ENCODE peak calls at places on chromosomes 5 and 9, in ten cellular contexts. One of them, this sample, is unnamed. For H3K9me3, the result is how much of the 10 kb centered on the place peaks cover.

GRCh38 chr5:157555031-157555640 is 20.4 kb downstream of the ADAM19 start:
- DNase-seq in right cardiac atrium: no peak
- DNase-seq in PC-9: no peak
- DNase-seq in CD4-positive, alpha-beta T cell: no peak
- DNase-seq in naive thymus-derived CD4-positive, alpha-beta T cell: no peak
- DNase-seq in T-helper 17 cell: no peak
- DNase-seq in CD8-positive, alpha-beta memory T cell: no peak
- DNase-seq in right lobe of liver: no peak
- DNase-seq in NT2/D1: no peak
- DNase-seq in body of pancreas: no peak
- DNase-seq in this sample: no peak

GRCh38 chr5:135433626-135434426 is 13.3 kb downstream of the DCANP1 start:
- DNase-seq in right cardiac atrium: peak
- DNase-seq in PC-9: no peak
- DNase-seq in CD4-positive, alpha-beta T cell: no peak
- DNase-seq in naive thymus-derived CD4-positive, alpha-beta T cell: no peak
- DNase-seq in T-helper 17 cell: no peak
- DNase-seq in CD8-positive, alpha-beta memory T cell: no peak
- DNase-seq in right lobe of liver: no peak
- DNase-seq in NT2/D1: no peak
- DNase-seq in body of pancreas: no peak
- DNase-seq in this sample: no peak

GRCh38 chr9:33737811-33738606 is 57.4 kb upstream of the PRSS3 start:
- DNase-seq in right cardiac atrium: peak
- DNase-seq in PC-9: peak
- DNase-seq in CD4-positive, alpha-beta T cell: no peak
- DNase-seq in naive thymus-derived CD4-positive, alpha-beta T cell: no peak
- DNase-seq in T-helper 17 cell: no peak
- DNase-seq in CD8-positive, alpha-beta memory T cell: peak
- DNase-seq in right lobe of liver: peak
- DNase-seq in NT2/D1: peak
- DNase-seq in body of pancreas: peak
- DNase-seq in this sample: no peak

GRCh38 chr5:57692582-57693487 is 210.2 kb upstream of the ACTBL2 start:
- DNase-seq in right cardiac atrium: peak
- DNase-seq in PC-9: peak
- DNase-seq in CD4-positive, alpha-beta T cell: no peak
- DNase-seq in naive thymus-derived CD4-positive, alpha-beta T cell: no peak
- DNase-seq in T-helper 17 cell: no peak
- DNase-seq in CD8-positive, alpha-beta memory T cell: no peak
- DNase-seq in right lobe of liver: peak
- DNase-seq in NT2/D1: peak
- DNase-seq in body of pancreas: peak
- DNase-seq in this sample: peak

GRCh38 chr9:89418882-89419641 is 78.9 kb downstream of the SEMA4D start:
- DNase-seq in right cardiac atrium: no peak
- DNase-seq in PC-9: no peak
- DNase-seq in CD4-positive, alpha-beta T cell: peak
- DNase-seq in naive thymus-derived CD4-positive, alpha-beta T cell: peak
- DNase-seq in T-helper 17 cell: peak
- DNase-seq in CD8-positive, alpha-beta memory T cell: peak
- DNase-seq in right lobe of liver: no peak
- DNase-seq in NT2/D1: no peak
- DNase-seq in body of pancreas: no peak
- DNase-seq in this sample: no peak

GRCh38 chr5:93348231-93348630 is 232.8 kb downstream of the NR2F1-AS1 start:
- DNase-seq in right cardiac atrium: no peak
- DNase-seq in PC-9: no peak
- DNase-seq in CD4-positive, alpha-beta T cell: no peak
- DNase-seq in naive thymus-derived CD4-positive, alpha-beta T cell: no peak
- DNase-seq in T-helper 17 cell: no peak
- DNase-seq in CD8-positive, alpha-beta memory T cell: no peak
- DNase-seq in right lobe of liver: no peak
- DNase-seq in NT2/D1: no peak
- DNase-seq in body of pancreas: no peak
- DNase-seq in this sample: no peak

GRCh38 chr9:113998529-113999255 is 79.4 kb downstream of the AMBP start:
- DNase-seq in right cardiac atrium: no peak
- DNase-seq in PC-9: no peak
- DNase-seq in CD4-positive, alpha-beta T cell: no peak
- DNase-seq in naive thymus-derived CD4-positive, alpha-beta T cell: no peak
- DNase-seq in T-helper 17 cell: no peak
- DNase-seq in CD8-positive, alpha-beta memory T cell: no peak
- DNase-seq in right lobe of liver: no peak
- DNase-seq in NT2/D1: no peak
- DNase-seq in body of pancreas: no peak
- DNase-seq in this sample: no peak

GRCh38 chr9:110446171-110446570 is 108.5 kb upstream of the TXNDC8 start:
- DNase-seq in right cardiac atrium: no peak
- DNase-seq in PC-9: no peak
- DNase-seq in CD4-positive, alpha-beta T cell: no peak
- DNase-seq in naive thymus-derived CD4-positive, alpha-beta T cell: no peak
- DNase-seq in T-helper 17 cell: no peak
- DNase-seq in CD8-positive, alpha-beta memory T cell: no peak
- DNase-seq in right lobe of liver: no peak
- DNase-seq in NT2/D1: no peak
- DNase-seq in body of pancreas: no peak
- DNase-seq in this sample: no peak

GRCh38 chr9:68706579-68707201 is 1.6 kb downstream of the PIP5K1B start:
- DNase-seq in right cardiac atrium: no peak
- DNase-seq in PC-9: no peak
- DNase-seq in CD4-positive, alpha-beta T cell: no peak
- DNase-seq in naive thymus-derived CD4-positive, alpha-beta T cell: no peak
- DNase-seq in T-helper 17 cell: no peak
- DNase-seq in CD8-positive, alpha-beta memory T cell: no peak
- DNase-seq in right lobe of liver: no peak
- DNase-seq in NT2/D1: no peak
- DNase-seq in body of pancreas: no peak
- DNase-seq in this sample: no peak

GRCh38 chr9:121564861-121565260 is 65.2 kb upstream of the GGTA1 start:
- DNase-seq in right cardiac atrium: no peak
- DNase-seq in PC-9: peak
- DNase-seq in CD4-positive, alpha-beta T cell: no peak
- DNase-seq in naive thymus-derived CD4-positive, alpha-beta T cell: no peak
- DNase-seq in T-helper 17 cell: no peak
- DNase-seq in CD8-positive, alpha-beta memory T cell: no peak
- DNase-seq in right lobe of liver: no peak
- DNase-seq in NT2/D1: no peak
- DNase-seq in body of pancreas: no peak
- DNase-seq in this sample: no peak

GRCh38 chr9:119873877-119874276 is 504.6 kb upstream of the BRINP1 start:
- DNase-seq in right cardiac atrium: no peak
- DNase-seq in PC-9: no peak
- DNase-seq in CD4-positive, alpha-beta T cell: no peak
- DNase-seq in naive thymus-derived CD4-positive, alpha-beta T cell: no peak
- DNase-seq in T-helper 17 cell: no peak
- DNase-seq in CD8-positive, alpha-beta memory T cell: no peak
- DNase-seq in right lobe of liver: no peak
- DNase-seq in NT2/D1: no peak
- DNase-seq in body of pancreas: no peak
- DNase-seq in this sample: no peak

GRCh38 chr9:97419315-97419867 is 7.5 kb downstream of the TDRD7 start:
- DNase-seq in right cardiac atrium: no peak
- DNase-seq in PC-9: no peak
- DNase-seq in CD4-positive, alpha-beta T cell: no peak
- DNase-seq in naive thymus-derived CD4-positive, alpha-beta T cell: no peak
- DNase-seq in T-helper 17 cell: no peak
- DNase-seq in CD8-positive, alpha-beta memory T cell: no peak
- DNase-seq in right lobe of liver: no peak
- DNase-seq in NT2/D1: no peak
- DNase-seq in body of pancreas: no peak
- DNase-seq in this sample: no peak

GRCh38 chr9:113918697-113919390 is 42.7 kb downstream of the ZNF618 start:
- DNase-seq in right cardiac atrium: no peak
- DNase-seq in PC-9: no peak
- DNase-seq in CD4-positive, alpha-beta T cell: no peak
- DNase-seq in naive thymus-derived CD4-positive, alpha-beta T cell: no peak
- DNase-seq in T-helper 17 cell: no peak
- DNase-seq in CD8-positive, alpha-beta memory T cell: no peak
- DNase-seq in right lobe of liver: no peak
- DNase-seq in NT2/D1: no peak
- DNase-seq in body of pancreas: no peak
- DNase-seq in this sample: no peak

GRCh38 chr9:33133186-33133585 is 34.0 kb downstream of the B4GALT1 start:
- DNase-seq in right cardiac atrium: no peak
- DNase-seq in PC-9: no peak
- DNase-seq in CD4-positive, alpha-beta T cell: no peak
- DNase-seq in naive thymus-derived CD4-positive, alpha-beta T cell: no peak
- DNase-seq in T-helper 17 cell: no peak
- DNase-seq in CD8-positive, alpha-beta memory T cell: no peak
- DNase-seq in right lobe of liver: no peak
- DNase-seq in NT2/D1: no peak
- DNase-seq in body of pancreas: no peak
- DNase-seq in this sample: no peak

GRCh38 chr5:773517-774264 is 10.8 kb downstream of the ZDHHC11B start:
- DNase-seq in right cardiac atrium: no peak
- DNase-seq in PC-9: no peak
- DNase-seq in CD4-positive, alpha-beta T cell: no peak
- DNase-seq in naive thymus-derived CD4-positive, alpha-beta T cell: no peak
- DNase-seq in T-helper 17 cell: no peak
- DNase-seq in CD8-positive, alpha-beta memory T cell: no peak
- DNase-seq in right lobe of liver: peak
- DNase-seq in NT2/D1: no peak
- DNase-seq in body of pancreas: peak
- DNase-seq in this sample: no peak

GRCh38 chr9:12702160-12702758 is 9.1 kb downstream of the TYRP1 start:
- DNase-seq in right cardiac atrium: peak
- DNase-seq in PC-9: peak
- DNase-seq in CD4-positive, alpha-beta T cell: no peak
- DNase-seq in naive thymus-derived CD4-positive, alpha-beta T cell: no peak
- DNase-seq in T-helper 17 cell: no peak
- DNase-seq in CD8-positive, alpha-beta memory T cell: no peak
- DNase-seq in right lobe of liver: peak
- DNase-seq in NT2/D1: peak
- DNase-seq in body of pancreas: peak
- DNase-seq in this sample: peak

DNA sequence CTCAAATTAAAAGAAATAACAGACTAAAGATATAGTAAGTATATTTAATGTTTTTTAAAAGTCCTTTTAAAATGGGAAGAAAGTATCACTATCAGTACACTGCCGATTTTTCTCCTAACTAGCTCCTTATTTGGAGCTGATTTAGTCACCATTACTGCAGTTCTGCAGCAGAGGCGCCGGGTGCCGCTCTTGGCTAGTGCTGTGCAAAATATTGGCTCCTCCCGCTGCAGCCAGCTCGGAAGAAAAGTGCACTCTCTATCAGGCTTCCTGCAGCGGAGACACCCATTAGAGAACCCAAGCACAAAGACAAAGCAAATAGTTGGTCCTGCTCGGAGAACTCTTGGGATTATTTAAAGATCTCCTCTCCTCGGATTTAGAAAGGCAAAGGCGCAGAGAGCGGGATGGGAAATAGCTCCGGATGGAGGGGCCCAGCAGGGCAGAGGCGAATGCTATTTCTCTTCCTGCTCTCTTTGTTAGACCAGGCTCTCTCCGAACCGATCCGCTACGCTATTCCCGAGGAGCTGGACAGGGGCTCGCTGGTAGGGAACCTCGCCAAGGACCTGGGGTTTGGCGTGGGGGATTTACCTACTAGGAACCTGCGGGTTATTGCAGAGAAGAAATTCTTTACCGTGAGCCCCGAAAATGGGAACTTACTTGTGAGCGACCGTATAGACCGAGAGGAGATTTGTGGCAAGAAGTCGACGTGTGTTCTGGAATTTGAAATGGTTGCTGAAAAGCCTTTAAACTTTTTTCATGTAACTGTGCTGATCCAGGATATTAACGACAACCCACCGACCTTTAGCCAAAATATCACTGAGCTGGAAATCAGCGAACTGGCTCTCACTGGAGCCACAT is at the start of gene PCDHGB3:
- DNase-seq in right cardiac atrium: peak
- DNase-seq in PC-9: peak
- DNase-seq in CD4-positive, alpha-beta T cell: peak
- DNase-seq in naive thymus-derived CD4-positive, alpha-beta T cell: peak
- DNase-seq in T-helper 17 cell: no peak
- DNase-seq in CD8-positive, alpha-beta memory T cell: no peak
- DNase-seq in right lobe of liver: no peak
- DNase-seq in NT2/D1: no peak
- DNase-seq in body of pancreas: peak
- DNase-seq in this sample: no peak
- H3K9me3 ChIP-seq in right cardiac atrium: under half
- H3K9me3 ChIP-seq in PC-9: under half
- H3K9me3 ChIP-seq in CD4-positive, alpha-beta T cell: half or more
- H3K9me3 ChIP-seq in naive thymus-derived CD4-positive, alpha-beta T cell: under half
- H3K9me3 ChIP-seq in T-helper 17 cell: under half
- H3K9me3 ChIP-seq in CD8-positive, alpha-beta memory T cell: under half
- H3K9me3 ChIP-seq in right lobe of liver: under half
- H3K9me3 ChIP-seq in NT2/D1: under half
- H3K9me3 ChIP-seq in body of pancreas: under half
- H3K9me3 ChIP-seq in this sample: half or more

GRCh38 chr5:178375348-178375747 is 142.7 kb upstream of the PHYKPL start:
- DNase-seq in right cardiac atrium: no peak
- DNase-seq in PC-9: no peak
- DNase-seq in CD4-positive, alpha-beta T cell: no peak
- DNase-seq in naive thymus-derived CD4-positive, alpha-beta T cell: no peak
- DNase-seq in T-helper 17 cell: no peak
- DNase-seq in CD8-positive, alpha-beta memory T cell: no peak
- DNase-seq in right lobe of liver: peak
- DNase-seq in NT2/D1: no peak
- DNase-seq in body of pancreas: no peak
- DNase-seq in this sample: no peak
- H3K9me3 ChIP-seq in right cardiac atrium: under half
- H3K9me3 ChIP-seq in PC-9: under half
- H3K9me3 ChIP-seq in CD4-positive, alpha-beta T cell: under half
- H3K9me3 ChIP-seq in naive thymus-derived CD4-positive, alpha-beta T cell: under half
- H3K9me3 ChIP-seq in T-helper 17 cell: under half
- H3K9me3 ChIP-seq in CD8-positive, alpha-beta memory T cell: under half
- H3K9me3 ChIP-seq in right lobe of liver: under half
- H3K9me3 ChIP-seq in NT2/D1: under half
- H3K9me3 ChIP-seq in body of pancreas: under half
- H3K9me3 ChIP-seq in this sample: under half

GRCh38 chr5:150879358-150879757 is 25.4 kb downstream of the ZNF300 start:
- DNase-seq in right cardiac atrium: no peak
- DNase-seq in PC-9: no peak
- DNase-seq in CD4-positive, alpha-beta T cell: no peak
- DNase-seq in naive thymus-derived CD4-positive, alpha-beta T cell: no peak
- DNase-seq in T-helper 17 cell: no peak
- DNase-seq in CD8-positive, alpha-beta memory T cell: no peak
- DNase-seq in right lobe of liver: no peak
- DNase-seq in NT2/D1: no peak
- DNase-seq in body of pancreas: no peak
- DNase-seq in this sample: no peak
- H3K9me3 ChIP-seq in right cardiac atrium: under half
- H3K9me3 ChIP-seq in PC-9: under half
- H3K9me3 ChIP-seq in CD4-positive, alpha-beta T cell: under half
- H3K9me3 ChIP-seq in naive thymus-derived CD4-positive, alpha-beta T cell: under half
- H3K9me3 ChIP-seq in T-helper 17 cell: under half
- H3K9me3 ChIP-seq in CD8-positive, alpha-beta memory T cell: under half
- H3K9me3 ChIP-seq in right lobe of liver: under half
- H3K9me3 ChIP-seq in NT2/D1: under half
- H3K9me3 ChIP-seq in body of pancreas: under half
- H3K9me3 ChIP-seq in this sample: under half

DNA sequence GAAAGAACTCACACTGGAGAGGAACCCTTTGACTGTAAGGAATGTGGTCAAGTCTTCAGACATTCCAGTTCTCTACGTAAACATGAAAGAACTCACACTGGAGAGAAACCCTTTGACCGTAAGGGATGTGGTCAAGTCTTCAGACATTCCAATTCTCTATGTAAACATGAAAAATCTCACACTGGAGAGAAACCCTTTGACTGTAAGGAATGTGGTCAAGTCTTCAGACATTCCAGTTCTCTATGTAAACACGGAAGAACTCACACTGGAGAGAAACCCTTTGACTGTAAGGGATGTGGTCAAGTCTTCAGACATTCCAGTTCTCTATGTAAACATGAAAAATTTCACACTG is 32.6 kb downstream of the MAPK9 start:
- DNase-seq in right cardiac atrium: no peak
- DNase-seq in PC-9: no peak
- DNase-seq in CD4-positive, alpha-beta T cell: no peak
- DNase-seq in naive thymus-derived CD4-positive, alpha-beta T cell: no peak
- DNase-seq in T-helper 17 cell: no peak
- DNase-seq in CD8-positive, alpha-beta memory T cell: no peak
- DNase-seq in right lobe of liver: no peak
- DNase-seq in NT2/D1: no peak
- DNase-seq in body of pancreas: no peak
- DNase-seq in this sample: no peak
- H3K9me3 ChIP-seq in right cardiac atrium: under half
- H3K9me3 ChIP-seq in PC-9: half or more
- H3K9me3 ChIP-seq in CD4-positive, alpha-beta T cell: half or more
- H3K9me3 ChIP-seq in naive thymus-derived CD4-positive, alpha-beta T cell: under half
- H3K9me3 ChIP-seq in T-helper 17 cell: under half
- H3K9me3 ChIP-seq in CD8-positive, alpha-beta memory T cell: half or more
- H3K9me3 ChIP-seq in right lobe of liver: under half
- H3K9me3 ChIP-seq in NT2/D1: half or more
- H3K9me3 ChIP-seq in body of pancreas: under half
- H3K9me3 ChIP-seq in this sample: half or more